ENCODE peak calls at places on chromosomes 4 and X, in nine cellular contexts. V, T, L, O, D, E, U, K and M are unnamed samples. For H3K4me1, the result is how much of the 10 kb centered on the place peaks cover.

GRCh38 chrX:7941390-7942042 is 14.3 kb upstream of the PNPLA4 start:
- DNase-seq in E (peak), L (no peak), D (peak), T (no peak), O (no peak), K (peak), U (no peak), V (peak), M (no peak)

GRCh38 chr4:160136021-160136420 is 1033.1 kb downstream of the RAPGEF2 start:
- DNase-seq in T (no peak), U (no peak), D (no peak), O (no peak), K (no peak), L (no peak), V (no peak), E (no peak), M (no peak)

GRCh38 chrX:133215747-133216146 is 2.4 kb downstream of the TFDP3 start:
- DNase-seq in D (peak), O (no peak), L (no peak), E (peak), V (peak), U (no peak), K (peak), T (no peak), M (no peak)

GRCh38 chrX:1164322-1165288 is 47.8 kb downstream of the CRLF2 start:
- DNase-seq in U (no peak), V (peak), E (peak), D (peak), T (peak), K (peak), L (peak), O (no peak), M (no peak)

GRCh38 chrX:77446029-77446585 is 1.1 kb upstream of the FGF16 start:
- DNase-seq in O (peak), L (no peak), K (peak), T (peak), V (no peak), U (no peak), E (peak), D (peak), M (no peak)

GRCh38 chr4:1042352-1043025 is 31.1 kb downstream of the FGFRL1 start:
- DNase-seq in E (no peak), O (no peak), T (no peak), D (peak), K (no peak), V (no peak), L (no peak), U (peak), M (no peak)

GRCh38 chr4:56653461-56654237 is 27.4 kb downstream of the HOPX start:
- DNase-seq in U (no peak), D (no peak), O (no peak), K (no peak), L (no peak), T (peak), V (peak), E (no peak), M (no peak)

GRCh38 chr4:4386296-4386735 is 586 bp upstream of the NSG1 start:
- DNase-seq in U (no peak), D (no peak), O (no peak), T (peak), V (peak), E (peak), L (no peak), K (peak), M (no peak)

GRCh38 chrX:118761950-118762725 is 34.7 kb downstream of the IL13RA1 start:
- DNase-seq in V (no peak), E (peak), K (no peak), U (no peak), T (no peak), D (no peak), O (no peak), L (no peak), M (no peak)

GRCh38 chr4:18250564-18250963 is 229.0 kb upstream of the LCORL start:
- DNase-seq in K (no peak), U (no peak), D (no peak), L (no peak), E (no peak), T (no peak), V (no peak), O (no peak), M (no peak)

GRCh38 chr4:121800961-121801714 is at the start of gene EXOSC9:
- DNase-seq in V (peak), U (peak), T (peak), K (peak), O (peak), E (peak), D (peak), L (peak), M (peak)

GRCh38 chr4:81811562-81812293 is 340.0 kb upstream of the RASGEF1B start:
- DNase-seq in U (no peak), K (peak), O (no peak), E (no peak), D (no peak), T (no peak), V (no peak), L (no peak), M (no peak)

GRCh38 chrX:46254623-46255022 is 290.6 kb downstream of the ZNF674 start:
- DNase-seq in V (no peak), O (no peak), T (no peak), K (no peak), U (no peak), E (no peak), D (no peak), L (no peak), M (no peak)

GRCh38 chr4:94127707-94128328 is 79.8 kb upstream of the SMARCAD1 start:
- DNase-seq in E (peak), L (peak), D (no peak), V (peak), K (peak), U (no peak), O (no peak), T (peak), M (no peak)

GRCh38 chr4:105147226-105148151 is 813 bp downstream of the TET2 start:
- DNase-seq in V (no peak), T (peak), K (peak), D (peak), E (peak), U (no peak), L (no peak), O (no peak), M (no peak)

GRCh38 chr4:19429684-19430083 is 822.0 kb upstream of the SLIT2 start:
- DNase-seq in O (no peak), D (no peak), L (no peak), K (no peak), T (no peak), E (peak), V (no peak), U (no peak), M (no peak)

GRCh38 chr4:32562010-32562409 is 1841.8 kb downstream of the PCDH7 start:
- DNase-seq in L (no peak), U (no peak), D (no peak), V (no peak), T (no peak), O (no peak), E (no peak), K (no peak), M (no peak)

GRCh38 chr4:176660561-176660960 is 132.2 kb downstream of the VEGFC start:
- DNase-seq in U (no peak), O (no peak), L (peak), T (no peak), D (no peak), E (peak), V (no peak), K (no peak), M (no peak)

GRCh38 chr4:183430987-183431347 is 13.5 kb upstream of the CDKN2AIP start:
- DNase-seq in L (no peak), K (no peak), D (no peak), U (no peak), V (no peak), E (no peak), O (no peak), T (no peak), M (no peak)

GRCh38 chr4:82798168-82799005 is at the start of gene SCD5:
- DNase-seq in U (peak), K (peak), O (peak), L (peak), V (peak), E (peak), D (peak), T (peak), M (no peak)

GRCh38 chrX:9438950-9439494 is 25.8 kb upstream of the TBL1X start:
- DNase-seq in D (no peak), T (no peak), E (no peak), K (no peak), V (no peak), L (no peak), U (no peak), O (no peak), M (no peak)

GRCh38 chrX:21799767-21800166 is 39.6 kb upstream of the MBTPS2 start:
- DNase-seq in U (no peak), O (no peak), E (no peak), D (no peak), V (no peak), K (no peak), T (no peak), L (no peak), M (no peak)

GRCh38 chrX:123728554-123728953 is 4.3 kb downstream of the THOC2 start:
- DNase-seq in D (no peak), T (no peak), L (no peak), O (no peak), U (no peak), K (no peak), E (no peak), V (no peak), M (no peak)

GRCh38 chrX:40527543-40527942 is 53.2 kb upstream of the ATP6AP2 start:
- DNase-seq in K (no peak), V (no peak), T (no peak), O (no peak), D (no peak), U (no peak), L (no peak), E (no peak), M (no peak)

GRCh38 chrX:40531056-40531826 is 49.5 kb upstream of the ATP6AP2 start:
- DNase-seq in T (no peak), E (peak), V (no peak), U (no peak), D (no peak), L (no peak), O (peak), K (no peak), M (no peak)

GRCh38 chrX:40526412-40526811 is 54.4 kb upstream of the ATP6AP2 start:
- DNase-seq in D (no peak), V (no peak), T (no peak), U (no peak), L (no peak), K (no peak), O (no peak), E (no peak), M (no peak)

GRCh38 chrX:40530471-40530870 is 50.3 kb upstream of the ATP6AP2 start:
- DNase-seq in O (no peak), E (no peak), D (no peak), K (no peak), L (no peak), T (no peak), V (no peak), U (no peak), M (no peak)
- H3K27ac ChIP-seq in O (no peak), E (no peak), D (no peak), K (peak), L (no peak), T (no peak), V (no peak), U (no peak), M (no peak)

DNA sequence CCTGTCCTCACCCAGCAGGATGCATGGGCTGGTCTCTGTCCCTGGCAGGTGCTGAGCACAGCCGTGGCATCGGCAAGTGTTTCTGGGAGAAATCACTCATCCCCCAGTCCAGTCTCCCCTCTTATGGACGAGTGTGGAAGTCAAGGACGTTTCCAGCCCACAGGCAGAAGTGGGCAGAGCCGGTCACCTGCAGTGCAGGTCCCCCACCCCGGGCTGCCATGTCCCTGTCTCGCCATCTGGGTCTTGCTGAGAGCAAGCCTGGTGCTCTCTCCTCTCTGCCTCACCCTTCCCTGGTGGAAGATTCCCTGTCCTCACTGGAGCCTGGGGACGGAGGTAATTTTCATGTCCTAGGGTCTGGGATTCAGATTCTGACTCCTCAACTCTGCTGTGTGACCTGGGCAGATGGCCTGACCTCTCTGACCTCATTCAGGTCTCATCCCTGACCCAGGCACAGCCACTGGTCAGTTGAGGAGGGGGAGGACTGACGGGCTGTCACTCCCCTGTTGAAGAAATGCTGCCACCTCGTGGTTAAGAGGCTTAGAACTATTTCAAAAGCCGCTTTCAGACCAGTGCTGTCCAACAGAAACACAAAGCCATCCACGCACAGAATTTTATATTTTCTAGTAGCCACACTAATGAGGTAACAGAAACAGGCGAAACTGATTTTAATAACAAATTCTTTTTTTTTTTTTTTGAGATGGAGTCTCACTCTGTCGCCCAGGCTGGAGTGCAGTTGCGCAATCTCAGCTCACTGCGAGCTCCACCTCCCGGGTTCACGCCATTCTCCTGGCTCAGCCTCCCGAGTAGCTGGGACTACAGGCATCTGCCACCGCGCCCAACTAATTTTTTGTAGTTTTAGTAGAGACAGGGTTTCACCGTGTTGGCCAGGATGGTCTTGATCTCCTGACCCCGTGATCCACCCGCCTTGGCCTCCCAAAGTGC is 1.8 kb downstream of the CPZ start:
- DNase-seq in K (peak), L (peak), T (peak), V (peak), U (peak), D (peak), O (no peak), E (peak), M (no peak)
- H3K4me1 ChIP-seq in K (under half), L (under half), T (under half), V (under half), U (under half), D (under half), O (under half), E (under half), M (under half)

DNA sequence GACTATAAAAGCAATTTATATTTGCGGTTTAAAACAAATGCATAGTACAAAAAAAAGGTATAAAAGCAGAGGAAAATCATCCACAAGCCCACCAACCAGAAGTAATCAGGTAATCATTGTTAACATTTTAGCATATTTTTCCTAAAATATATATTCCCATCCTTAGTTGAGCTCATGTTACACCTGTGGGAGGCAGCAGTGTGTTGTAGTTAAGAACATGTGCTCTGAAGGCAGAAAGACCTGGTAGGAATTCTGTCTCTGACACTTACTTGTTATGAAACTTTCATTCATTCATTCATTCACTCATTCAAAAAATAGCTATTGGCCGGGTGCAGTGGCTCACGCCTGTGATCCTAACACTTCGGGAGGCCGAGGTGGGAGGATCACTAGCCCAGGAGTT is 15.4 kb upstream of the CDKL5 start:
- DNase-seq in U (no peak), K (peak), L (peak), O (no peak), V (no peak), E (peak), T (no peak), D (peak), M (no peak)
- TF ChIP-seq CTCF in U (peak), K (peak), L (peak), O (peak), V (peak), E (peak), T (peak), D (peak), M (peak)

GRCh38 chrX:17679820-17680219 is 57.5 kb upstream of the SCML1 start:
- DNase-seq in U (no peak), O (no peak), K (no peak), D (no peak), V (no peak), E (no peak), L (no peak), T (no peak), M (no peak)

GRCh38 chrX:17685026-17685425 is 52.3 kb upstream of the SCML1 start:
- DNase-seq in T (peak), D (no peak), O (no peak), E (no peak), V (no peak), L (no peak), K (no peak), U (no peak), M (no peak)

GRCh38 chrX:17679261-17679660 is 58.0 kb upstream of the SCML1 start:
- DNase-seq in T (no peak), U (no peak), L (no peak), K (no peak), O (no peak), E (no peak), V (no peak), D (no peak), M (no peak)

GRCh38 chrX:17682259-17682658 is 55.0 kb upstream of the SCML1 start:
- DNase-seq in K (no peak), D (no peak), O (no peak), L (no peak), U (no peak), T (no peak), V (no peak), E (no peak), M (no peak)

DNA sequence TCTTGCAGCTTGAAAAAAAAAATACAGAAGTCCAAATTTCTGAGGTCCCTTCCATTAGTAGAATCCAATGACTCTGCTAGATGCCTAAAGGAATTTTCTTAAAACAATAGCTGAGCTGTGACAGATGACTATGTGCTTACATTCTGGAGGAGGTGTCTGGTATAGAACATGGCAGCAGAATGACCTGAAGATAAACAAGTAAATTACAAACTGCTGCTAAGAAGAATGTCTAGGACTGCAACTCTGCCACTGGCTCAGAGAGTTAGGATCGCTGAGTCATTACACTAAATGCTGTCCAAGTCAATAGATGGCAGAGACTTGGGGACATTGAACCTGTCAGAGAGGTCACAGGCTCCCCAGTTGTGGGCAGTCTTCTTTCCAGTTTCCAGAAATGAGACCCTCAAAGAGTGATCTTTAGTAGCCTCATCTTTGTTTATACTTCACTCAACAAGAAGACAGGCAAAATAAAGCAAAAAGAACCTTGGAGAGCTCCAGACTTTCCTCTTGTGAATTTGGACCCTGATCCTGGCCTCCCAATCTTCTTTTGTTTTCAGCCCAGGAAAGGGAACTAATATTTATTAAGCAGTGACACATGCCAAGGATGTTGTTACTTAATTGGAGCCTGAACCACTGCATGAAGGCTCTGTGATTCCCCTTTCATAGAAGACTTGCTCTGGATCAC is 56.4 kb upstream of the SCML1 start:
- DNase-seq in K (no peak), L (no peak), D (no peak), U (no peak), T (peak), V (no peak), O (no peak), E (no peak), M (no peak)
- H3K27ac ChIP-seq in K (no peak), L (peak), D (no peak), U (no peak), T (no peak), V (no peak), O (no peak), E (no peak), M (no peak)

GRCh38 chr4:16032382-16032743 is 51.5 kb downstream of the PROM1 start:
- DNase-seq in E (no peak), T (no peak), U (no peak), V (no peak), L (no peak), O (no peak), D (no peak), K (no peak), M (no peak)
- H3K4me1 ChIP-seq in E (under half), T (under half), U (under half), V (under half), L (under half), O (under half), D (under half), K (under half), M (under half)

DNA sequence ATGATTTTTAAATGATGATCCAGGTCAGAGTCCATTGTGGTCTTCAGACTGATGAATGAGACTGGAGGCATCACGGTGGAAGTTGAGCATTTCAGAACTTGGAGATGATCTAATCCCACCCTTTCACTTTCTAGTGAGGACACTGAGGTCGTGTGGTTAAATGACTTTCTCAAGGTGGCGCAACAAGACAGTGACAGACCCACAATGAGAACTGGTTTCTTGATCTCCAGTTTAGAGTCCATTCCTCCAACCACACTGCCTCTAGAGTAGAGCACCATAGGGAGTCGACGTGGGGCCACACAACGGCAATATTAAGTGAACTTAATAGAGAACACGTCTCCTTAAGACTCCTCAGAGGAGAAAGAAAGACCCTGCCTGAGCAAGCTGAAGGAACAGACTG is 381.0 kb downstream of the UNC5C start:
- DNase-seq in U (no peak), D (no peak), L (no peak), K (no peak), E (peak), V (peak), O (no peak), T (peak), M (no peak)
- TF ChIP-seq CTCF in U (no peak), D (no peak), L (no peak), K (no peak), E (no peak), V (peak), O (no peak), T (no peak), M (no peak)

GRCh38 chr4:38873290-38873949 is 5.8 kb downstream of the FAM114A1 start:
- DNase-seq in E (no peak), D (no peak), L (no peak), V (peak), T (no peak), K (no peak), U (no peak), O (no peak), M (no peak)
- H3K27ac ChIP-seq in E (no peak), D (peak), L (peak), V (no peak), T (peak), K (peak), U (no peak), O (no peak), M (no peak)

DNA sequence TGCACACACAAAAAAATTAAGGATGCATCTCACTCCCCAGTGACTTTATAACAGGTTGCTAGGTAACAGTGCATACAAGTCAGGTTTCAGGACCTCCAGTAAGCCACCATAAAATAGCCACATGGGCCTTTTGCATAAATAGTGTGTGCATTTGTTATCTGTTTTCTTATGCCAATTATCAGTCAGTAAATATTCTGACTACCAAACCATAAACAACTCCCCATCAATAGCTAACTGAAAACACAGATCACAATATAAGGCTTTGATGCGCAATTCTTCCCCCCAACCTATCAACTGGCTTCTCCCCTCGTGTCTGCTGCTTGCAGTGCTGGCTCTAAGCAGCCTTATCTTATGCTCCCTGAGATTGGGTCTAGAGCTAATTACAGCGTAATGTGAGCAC is 55.5 kb downstream of the ZNF827 start:
- DNase-seq in T (no peak), O (no peak), K (no peak), E (no peak), D (no peak), L (no peak), V (no peak), U (no peak), M (no peak)
- H3K4me1 ChIP-seq in T (under half), O (under half), K (under half), E (under half), D (under half), L (under half), V (under half), U (under half), M (under half)